ENCODE peak calls at places on chromosomes 11 and 22, in four cellular contexts. L is activated CD8-positive, alpha-beta memory T cell treated with anti-CD3 and anti-CD28 coated beads for 1 hour; P is GM06990; V is stimulated activated CD8-positive, alpha-beta memory T cell treated with anti-CD3 and anti-CD28 coated beads, Interleukin-7, amount 100 ng/mL, for 24 hours. Y is an unnamed sample.

GRCh38 chr11:23509023-23509422 is 648.7 kb upstream of the CCDC179 start:
- DNase-seq in L (no peak), P (no peak), V (no peak), Y (no peak)

GRCh38 chr11:11253487-11253886 is 99.6 kb downstream of the CSNK2A3 start:
- DNase-seq in L (no peak), P (no peak), V (no peak), Y (no peak)

GRCh38 chr11:102457865-102458264 is 5.3 kb upstream of the TMEM123 start:
- DNase-seq in L (no peak), P (no peak), V (no peak), Y (no peak)

GRCh38 chr11:70495351-70496310 is 97.3 kb downstream of the CTTN start:
- DNase-seq in L (no peak), P (no peak), V (no peak), Y (no peak)

GRCh38 chr11:14636119-14636518 is 7.5 kb upstream of the PDE3B start:
- DNase-seq in L (no peak), P (no peak), V (no peak), Y (no peak)

GRCh38 chr11:2787816-2788750 is 88.3 kb upstream of the KCNQ1OT1 start:
- DNase-seq in L (no peak), P (no peak), V (no peak), Y (no peak)

GRCh38 chr11:2270322-2271076 is at the start of gene ASCL2:
- DNase-seq in L (no peak), P (no peak), V (no peak), Y (no peak)

GRCh38 chr22:37927129-37927936 is 21.2 kb downstream of the MICALL1 start:
- DNase-seq in L (no peak), P (no peak), V (no peak), Y (no peak)

GRCh38 chr22:48489551-48490512 is 1337.8 kb downstream of the BRD1 start:
- DNase-seq in L (no peak), P (no peak), V (no peak), Y (no peak)

GRCh38 chr22:31339148-31339832 is 6.9 kb downstream of the PATZ1 start:
- DNase-seq in L (no peak), P (no peak), V (no peak), Y (no peak)

GRCh38 chr11:126469308-126469707 is 113.8 kb downstream of the ST3GAL4 start:
- DNase-seq in L (no peak), P (no peak), V (no peak), Y (no peak)

GRCh38 chr22:17970205-17970708 is 54.1 kb downstream of the MICAL3 start:
- DNase-seq in L (no peak), P (no peak), V (no peak), Y (no peak)

GRCh38 chr11:110774138-110775014 is 62.1 kb upstream of the ARHGAP20 start:
- DNase-seq in L (no peak), P (no peak), V (no peak), Y (no peak)

GRCh38 chr11:15603208-15603607 is 488.5 kb downstream of the INSC start:
- DNase-seq in L (no peak), P (no peak), V (no peak), Y (no peak)

GRCh38 chr22:27670701-27671412 is 130.7 kb downstream of the MN1 start:
- DNase-seq in L (no peak), P (no peak), V (no peak), Y (no peak)

GRCh38 chr11:115626414-115626813 is 122.2 kb upstream of the CADM1 start:
- DNase-seq in L (no peak), P (no peak), V (no peak), Y (no peak)

GRCh38 chr22:26953380-26953807 is 296.0 kb downstream of the MIAT start:
- DNase-seq in L (no peak), P (no peak), V (no peak), Y (no peak)

GRCh38 chr22:50403701-50404101 is 60.6 kb downstream of the PPP6R2 start:
- DNase-seq in L (no peak), P (no peak), V (no peak), Y (no peak)

GRCh38 chr11:35138606-35138948 is 394 bp upstream of the CD44 start:
- DNase-seq in L (no peak), P (no peak), V (no peak), Y (no peak)

GRCh38 chr22:47775686-47776085 is 1013.2 kb downstream of the TBC1D22A start:
- DNase-seq in L (no peak), P (no peak), V (no peak), Y (no peak)

GRCh38 chr11:34356576-34356917 is 1.3 kb downstream of the ABTB2 start:
- DNase-seq in L (no peak), P (no peak), V (no peak), Y (no peak)

GRCh38 chr22:48277868-48278581 is 1515.6 kb downstream of the TBC1D22A start:
- DNase-seq in L (no peak), P (no peak), V (no peak), Y (no peak)

GRCh38 chr11:2528301-2529050 is 83.7 kb downstream of the KCNQ1 start:
- DNase-seq in L (no peak), P (no peak), V (no peak), Y (no peak)

GRCh38 chr11:34749666-34750659 is 129.1 kb downstream of the EHF start:
- DNase-seq in L (no peak), P (no peak), V (no peak), Y (no peak)

GRCh38 chr11:111069076-111069475 is 176.4 kb upstream of the POU2AF2 start:
- DNase-seq in L (no peak), P (no peak), V (no peak), Y (no peak)

GRCh38 chr11:117874253-117874909 is 2.1 kb downstream of the FXYD6 start:
- DNase-seq in L (no peak), P (no peak), V (no peak), Y (no peak)

GRCh38 chr11:36091256-36091811 is 147.5 kb downstream of the LDLRAD3 start:
- DNase-seq in L (no peak), P (no peak), V (no peak), Y (no peak)

GRCh38 chr22:31944700-31945477 is 554 bp downstream of the YWHAH start:
- DNase-seq in L (peak; percentile 14), P (peak; percentile 27), V (no peak), Y (peak; percentile 8)

GRCh38 chr11:70397336-70397982 is 870 bp upstream of the CTTN start:
- DNase-seq in L (no peak), P (no peak), V (no peak), Y (no peak)

GRCh38 chr22:49302530-49302929 is 525.1 kb downstream of the BRD1 start:
- DNase-seq in L (no peak), P (no peak), V (no peak), Y (no peak)

GRCh38 chr11:9219572-9219971 is 45.6 kb downstream of the DENND5A start:
- DNase-seq in L (no peak), P (no peak), V (no peak), Y (no peak)